ENCODE peak calls at places on chromosome 1, in seven cellular contexts. B is neural progenitor cell; O is OCI-LY7; Y is Peyer's patch; S is CD8-positive, alpha-beta T cell; N is GM12864; V is NB4. W is an unnamed sample.

GRCh38 chr1:56448937-56449336 is 130.4 kb downstream of the PLPP3 start:
- DNase-seq in S (no peak), N (no peak), V (no peak), B (no peak), O (no peak), Y (no peak), W (no peak)

GRCh38 chr1:146029097-146029496 is 7.6 kb upstream of the HJV start:
- DNase-seq in B (no peak), S (no peak), Y (no peak), V (no peak), O (no peak), N (no peak), W (no peak)

GRCh38 chr1:184242507-184242943 is 144.3 kb upstream of the C1orf21 start:
- DNase-seq in B (peak; percentile 77), N (no peak), V (no peak), Y (no peak), O (no peak), S (no peak), W (peak; percentile 21)

GRCh38 chr1:25676488-25676887 is 59.9 kb downstream of the MAN1C1 start:
- DNase-seq in V (no peak), B (no peak), Y (no peak), S (no peak), N (no peak), O (no peak), W (peak; percentile 10)

GRCh38 chr1:68459796-68460195 is 10.0 kb upstream of the RPE65 start:
- DNase-seq in S (no peak), N (no peak), O (no peak), V (no peak), Y (no peak), B (no peak), W (no peak)

GRCh38 chr1:228337711-228338520 is 68.7 kb downstream of the TRIM11 start:
- DNase-seq in O (no peak), S (no peak), N (no peak), B (no peak), V (no peak), Y (no peak), W (no peak)

GRCh38 chr1:160777486-160778089 is 18.4 kb upstream of the LY9 start:
- DNase-seq in B (peak; percentile 66), O (peak; percentile 81), S (peak; percentile 33), V (peak; percentile 42), N (no peak), Y (no peak), W (peak; percentile 77)

GRCh38 chr1:20063861-20064292 is 6.1 kb upstream of the PLA2G5 start:
- DNase-seq in B (no peak), O (no peak), V (no peak), N (no peak), S (no peak), Y (no peak), W (no peak)

GRCh38 chr1:66676616-66677298 is 75.5 kb upstream of the DYNLT5 start:
- DNase-seq in B (no peak), Y (no peak), S (no peak), N (no peak), O (no peak), V (no peak), W (peak; percentile 43)

GRCh38 chr1:34415140-34415539 is 238.4 kb downstream of the C1orf94 start:
- DNase-seq in Y (no peak), B (no peak), S (no peak), O (no peak), N (no peak), V (no peak), W (no peak)

GRCh38 chr1:19688041-19688842 is 23.6 kb downstream of the HTR6 start:
- DNase-seq in V (no peak), N (no peak), S (peak; percentile 27), B (no peak), Y (no peak), O (no peak), W (no peak)

GRCh38 chr1:203408485-203409229 is 57.7 kb upstream of the FMOD start:
- DNase-seq in B (no peak), O (no peak), S (no peak), N (no peak), Y (peak; percentile 88), V (no peak), W (no peak)

GRCh38 chr1:201713093-201713810 is 115.7 kb upstream of the IPO9 start:
- DNase-seq in O (no peak), V (peak; percentile 88), N (no peak), Y (peak; percentile 85), B (no peak), S (no peak), W (no peak)

GRCh38 chr1:17199267-17200044 is 5.5 kb upstream of the PADI1 start:
- DNase-seq in V (no peak), B (no peak), O (no peak), Y (peak; percentile 28), N (no peak), S (no peak), W (no peak)

GRCh38 chr1:248924696-248925532 is 18.9 kb downstream of the PGBD2 start:
- DNase-seq in S (peak; percentile 24), V (peak; percentile 89), Y (no peak), O (peak; percentile 79), N (peak; percentile 33), B (peak; percentile 69), W (peak; percentile 73)

GRCh38 chr1:90362163-90362562 is 354.9 kb downstream of the BARHL2 start:
- DNase-seq in O (no peak), N (no peak), Y (no peak), S (no peak), V (no peak), B (no peak), W (no peak)

GRCh38 chr1:31605908-31606427 is 11.5 kb upstream of the HCRTR1 start:
- DNase-seq in N (peak; percentile 93), S (no peak), V (peak; percentile 75), Y (no peak), O (peak; percentile 55), B (no peak), W (peak; percentile 95)

GRCh38 chr1:32647308-32648134 is 2.8 kb downstream of the ZBTB8OS start:
- DNase-seq in S (no peak), O (peak; percentile 60), B (no peak), N (no peak), V (no peak), Y (no peak), W (peak; percentile 32)

DNA sequence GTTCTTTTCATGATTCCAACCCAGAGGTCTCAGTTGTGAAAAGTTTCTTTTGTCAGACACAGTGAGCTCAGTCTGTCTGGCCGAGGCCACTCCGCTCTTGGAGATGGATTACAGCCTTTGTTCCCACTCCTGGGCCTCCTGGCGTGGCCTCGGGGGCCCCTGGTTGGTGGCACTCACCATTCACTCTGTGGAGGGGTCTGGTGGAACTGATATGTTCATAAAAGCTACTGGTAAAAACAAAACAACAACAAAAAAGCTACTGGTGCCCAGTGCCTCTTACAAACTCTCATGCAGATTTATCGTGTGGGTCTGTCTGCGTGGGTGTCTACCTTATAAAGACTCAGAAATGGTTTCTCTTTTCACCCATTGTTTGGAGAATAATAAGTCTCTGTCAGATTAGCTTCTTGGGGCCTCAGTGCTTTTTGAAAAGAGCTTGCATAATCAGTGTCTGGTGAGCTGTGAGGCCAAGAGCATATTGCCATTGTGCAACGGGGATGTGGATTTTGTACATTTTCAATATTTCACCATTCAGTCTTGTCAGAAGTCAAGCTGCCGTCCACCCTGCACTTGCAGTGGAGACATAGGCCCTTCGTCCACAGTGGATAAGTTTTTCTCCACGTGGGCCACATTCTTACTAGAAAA is 86.7 kb downstream of the GALNT2 start:
- DNase-seq in S (no peak), B (peak; percentile 65), N (no peak), V (peak; percentile 94), O (no peak), Y (no peak), W (no peak)
- H3K4me3 ChIP-seq in S (no peak overlapping the region), B (no peak overlapping the region), N (no peak overlapping the region), V (peak overlapping the region; percentile 30), O (no peak overlapping the region), Y (no peak overlapping the region), W (no peak overlapping the region)

DNA sequence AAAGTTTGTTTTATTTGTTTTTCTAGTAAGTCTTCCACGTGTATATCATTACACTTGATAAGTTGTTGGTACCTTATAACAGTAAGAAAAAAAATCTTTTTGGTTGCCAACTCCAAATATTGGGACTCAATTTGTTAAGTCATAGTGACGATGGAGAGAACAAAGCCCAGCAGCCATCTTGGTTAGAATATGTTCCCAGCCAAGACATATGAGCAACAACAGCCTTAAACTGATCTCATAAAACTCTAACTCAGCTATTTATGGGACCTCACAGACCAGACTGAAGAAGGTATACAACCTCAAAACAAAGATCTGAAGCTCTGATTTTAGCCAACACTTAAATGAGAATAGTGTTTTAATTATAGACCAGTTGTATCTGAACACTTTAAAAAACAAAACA is 281.3 kb downstream of the VAV3 start:
- DNase-seq in S (no peak), N (no peak), O (no peak), Y (no peak), B (no peak), V (no peak), W (no peak)
- TF ChIP-seq CTCF in S (no peak), N (no peak), O (no peak), Y (no peak), B (no peak), V (no peak), W (no peak)

GRCh38 chr1:204617256-204618147 is 68.0 kb downstream of the LRRN2 start:
- DNase-seq in V (no peak), B (no peak), N (no peak), O (no peak), Y (no peak), S (no peak), W (no peak)

GRCh38 chr1:204616683-204617082 is 68.9 kb downstream of the LRRN2 start:
- DNase-seq in B (no peak), V (no peak), S (no peak), Y (no peak), O (no peak), N (no peak), W (no peak)

GRCh38 chr1:204619721-204620120 is 65.8 kb downstream of the LRRN2 start:
- DNase-seq in B (peak; percentile 50), V (peak; percentile 19), N (no peak), Y (no peak), O (no peak), S (no peak), W (no peak)

GRCh38 chr1:204615881-204616280 is 69.7 kb downstream of the LRRN2 start:
- DNase-seq in N (no peak), V (no peak), Y (no peak), S (no peak), O (no peak), B (no peak), W (no peak)

DNA sequence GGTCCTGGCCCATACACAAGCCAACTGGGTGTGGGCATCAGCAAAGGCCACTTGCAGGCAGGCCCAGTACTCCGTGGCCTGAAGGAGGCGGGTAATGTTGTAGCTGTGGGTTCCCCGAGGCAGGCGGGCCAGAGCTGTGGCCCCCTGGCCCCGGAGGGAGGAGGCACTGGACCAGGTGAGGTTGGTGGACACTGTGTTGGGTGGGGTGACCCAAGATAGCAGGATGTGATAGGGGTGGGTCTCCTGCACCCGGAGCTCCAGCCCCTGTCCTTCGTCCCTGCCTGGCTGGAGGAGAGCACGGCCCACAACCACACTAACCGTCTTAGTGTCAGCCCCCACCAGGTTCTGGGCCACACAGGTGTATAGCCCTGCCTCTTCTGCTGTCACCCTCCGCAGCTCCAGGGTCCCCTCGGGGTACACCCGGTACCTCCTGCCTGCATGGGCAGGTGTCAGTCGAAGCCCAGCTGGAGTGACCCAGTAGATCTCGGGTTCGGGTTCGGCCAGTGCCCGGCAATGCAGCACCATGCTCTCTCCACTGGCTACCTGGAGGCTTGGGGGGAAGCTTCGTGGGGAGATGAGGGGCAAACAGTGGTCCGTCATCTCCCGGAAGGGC is 67.3 kb downstream of the LRRN2 start:
- DNase-seq in Y (no peak), N (no peak), V (no peak), B (no peak), O (no peak), S (no peak), W (no peak)
- H3K4me3 ChIP-seq in Y (no peak overlapping the region), N (no peak overlapping the region), V (no peak overlapping the region), B (no peak overlapping the region), O (no peak overlapping the region), S (no peak overlapping the region), W (no peak overlapping the region)

GRCh38 chr1:220321758-220322157 is 49.5 kb upstream of the RAB3GAP2 start:
- DNase-seq in N (no peak), S (no peak), B (no peak), Y (no peak), O (no peak), V (peak; percentile 7), W (no peak)
- TF ChIP-seq CTCF in N (no peak), S (no peak), B (no peak), Y (no peak), O (no peak), V (no peak), W (no peak)